ENCODE peak calls at places on chromosomes 13 and 19, in five cellular contexts. D, L, X, M and C are unnamed samples.

GRCh38 chr19:18408053-18408476 is 10.6 kb upstream of the LRRC25 start:
- DNase-seq in D (peak; percentile 39), L (peak; percentile 81), X (no peak), M (peak; percentile 52), C (no peak)

GRCh38 chr13:39864221-39864620 is 208.8 kb downstream of the COG6 start:
- DNase-seq in D (no peak), L (no peak), X (no peak), M (no peak), C (no peak)

GRCh38 chr13:101624981-101625380 is 172.5 kb downstream of the ITGBL1 start:
- DNase-seq in D (no peak), L (no peak), X (no peak), M (no peak), C (no peak)

GRCh38 chr19:44848805-44849457 is 2.8 kb downstream of the NECTIN2 start:
- DNase-seq in D (peak; percentile 64), L (no peak), X (no peak), M (no peak), C (no peak)

GRCh38 chr13:113814435-113814821 is 49.4 kb downstream of the GAS6 start:
- DNase-seq in D (no peak), L (no peak), X (no peak), M (no peak), C (no peak)

GRCh38 chr19:46573679-46574522 is 27.2 kb upstream of the CALM3 start:
- DNase-seq in D (no peak), L (no peak), X (no peak), M (no peak), C (peak; percentile 15)

GRCh38 chr19:47331931-47332547 is at the start of gene C5AR2:
- DNase-seq in D (no peak), L (no peak), X (no peak), M (no peak), C (no peak)

GRCh38 chr19:1941146-1942077 is at the start of gene CSNK1G2:
- DNase-seq in D (peak; percentile 37), L (no peak), X (no peak), M (no peak), C (no peak)

GRCh38 chr19:7213628-7214328 is 80.4 kb downstream of the INSR start:
- DNase-seq in D (no peak), L (no peak), X (no peak), M (no peak), C (no peak)

GRCh38 chr19:29596885-29597525 is 9.1 kb upstream of the POP4 start:
- DNase-seq in D (peak; percentile 51), L (no peak), X (no peak), M (peak; percentile 24), C (no peak)

GRCh38 chr13:111609631-111610030 is 289.2 kb downstream of the TEX29 start:
- DNase-seq in D (no peak), L (no peak), X (no peak), M (no peak), C (no peak)

GRCh38 chr19:15885919-15886318 is 12.0 kb downstream of the CYP4F2 start:
- DNase-seq in D (no peak), L (no peak), X (no peak), M (no peak), C (no peak)

GRCh38 chr13:112907286-112907685 is 61.7 kb upstream of the MCF2L start:
- DNase-seq in D (no peak), L (no peak), X (no peak), M (no peak), C (no peak)